ENCODE peak calls at places on chromosomes 3 and 15, in four cellular contexts. One of them, this sample, is unnamed.
A peak's percentile ranks its signal among the peaks of the same experiment; 100 is the strongest.

GRCh38 chr15:70834999-70835398 is 19.0 kb downstream of the LARP6 start:
- DNase-seq in upper lobe of right lung: no peak
- DNase-seq in HCT116: no peak
- DNase-seq in cardiac muscle cell: no peak
- DNase-seq in this sample: no peak

GRCh38 chr3:38454884-38455638 is 1.4 kb downstream of the ACVR2B start:
- DNase-seq in upper lobe of right lung: peak; percentile 89
- DNase-seq in HCT116: no peak
- DNase-seq in cardiac muscle cell: peak; percentile 89
- DNase-seq in this sample: peak; percentile 75

GRCh38 chr3:10722921-10723320 is 93.1 kb upstream of the SLC6A11 start:
- DNase-seq in upper lobe of right lung: no peak
- DNase-seq in HCT116: no peak
- DNase-seq in cardiac muscle cell: no peak
- DNase-seq in this sample: no peak

GRCh38 chr15:94083467-94083991 is 147.8 kb upstream of the MCTP2 start:
- DNase-seq in upper lobe of right lung: no peak
- DNase-seq in HCT116: no peak
- DNase-seq in cardiac muscle cell: no peak
- DNase-seq in this sample: no peak

GRCh38 chr3:35633332-35634124 is 5.8 kb upstream of the ARPP21 start:
- DNase-seq in upper lobe of right lung: no peak
- DNase-seq in HCT116: no peak
- DNase-seq in cardiac muscle cell: no peak
- DNase-seq in this sample: no peak

GRCh38 chr3:71658131-71658530 is 67.1 kb downstream of the EIF4E3 start:
- DNase-seq in upper lobe of right lung: peak; percentile 93
- DNase-seq in HCT116: peak; percentile 7
- DNase-seq in cardiac muscle cell: no peak
- DNase-seq in this sample: peak; percentile 91

GRCh38 chr3:78317774-78318173 is 1277.9 kb downstream of the ROBO2 start:
- DNase-seq in upper lobe of right lung: no peak
- DNase-seq in HCT116: no peak
- DNase-seq in cardiac muscle cell: no peak
- DNase-seq in this sample: no peak

GRCh38 chr3:39264053-39264452 is 15.8 kb downstream of the CX3CR1 start:
- DNase-seq in upper lobe of right lung: no peak
- DNase-seq in HCT116: no peak
- DNase-seq in cardiac muscle cell: no peak
- DNase-seq in this sample: no peak

GRCh38 chr15:42736178-42736792 is 643 bp downstream of the CDAN1 start:
- DNase-seq in upper lobe of right lung: no peak
- DNase-seq in HCT116: no peak
- DNase-seq in cardiac muscle cell: peak; percentile 49
- DNase-seq in this sample: no peak

GRCh38 chr3:78645628-78646310 is 1122.0 kb downstream of the ROBO1 start:
- DNase-seq in upper lobe of right lung: no peak
- DNase-seq in HCT116: peak; percentile 28
- DNase-seq in cardiac muscle cell: peak; percentile 73
- DNase-seq in this sample: no peak

GRCh38 chr15:85756411-85757072 is 38.2 kb downstream of the KLHL25 start:
- DNase-seq in upper lobe of right lung: no peak
- DNase-seq in HCT116: no peak
- DNase-seq in cardiac muscle cell: no peak
- DNase-seq in this sample: no peak

DNA sequence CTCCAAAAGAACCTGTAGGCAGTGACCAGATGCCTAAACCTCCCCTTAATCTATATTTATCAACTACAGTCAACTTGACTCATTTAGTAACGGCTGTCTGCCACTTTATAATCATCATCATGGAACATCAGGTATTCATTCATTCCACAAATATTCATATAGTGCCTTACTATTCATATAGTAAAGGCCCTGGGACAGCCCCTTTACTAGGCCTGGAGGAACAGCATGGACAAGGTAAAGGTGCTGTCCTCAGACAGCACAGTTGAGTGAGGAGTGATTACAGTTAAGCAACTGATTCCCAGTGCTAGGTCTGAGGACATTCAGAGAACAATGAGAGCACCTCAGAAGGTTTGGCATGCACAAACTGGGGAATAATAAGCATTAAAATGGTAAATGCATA is 346.5 kb upstream of the RORA start:
- DNase-seq in upper lobe of right lung: no peak
- DNase-seq in HCT116: no peak
- DNase-seq in cardiac muscle cell: no peak
- DNase-seq in this sample: no peak
- H3K36me3 ChIP-seq in upper lobe of right lung: no peaks in the 10 kb centered on the region
- H3K36me3 ChIP-seq in HCT116: no peaks in the 10 kb centered on the region
- H3K36me3 ChIP-seq in cardiac muscle cell: no peaks in the 10 kb centered on the region
- H3K36me3 ChIP-seq in this sample: no peaks in the 10 kb centered on the region

DNA sequence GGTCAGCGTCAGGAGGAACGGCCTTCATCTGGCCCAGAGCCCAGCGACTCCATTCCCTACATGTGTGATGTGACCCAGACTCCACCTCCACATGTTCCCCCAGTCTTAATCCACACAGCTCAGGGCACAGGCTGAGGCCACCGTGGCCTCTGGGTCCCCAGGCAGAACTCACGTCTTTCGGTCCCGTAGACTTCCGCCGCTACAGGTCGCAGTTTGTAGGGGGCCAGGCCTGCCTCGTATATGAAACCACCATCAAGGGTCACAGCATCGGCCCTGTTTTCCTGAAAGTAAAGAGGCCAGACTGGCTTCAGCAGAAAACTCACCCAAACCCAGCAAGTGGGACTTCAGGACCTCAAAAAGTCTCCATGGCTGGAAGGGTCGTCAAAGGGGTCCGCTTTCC is 8.6 kb downstream of the LTF start:
- DNase-seq in upper lobe of right lung: no peak
- DNase-seq in HCT116: no peak
- DNase-seq in cardiac muscle cell: no peak
- DNase-seq in this sample: no peak
- H3K4me3 ChIP-seq in upper lobe of right lung: no peak overlapping the region
- H3K4me3 ChIP-seq in HCT116: no peak overlapping the region
- H3K4me3 ChIP-seq in cardiac muscle cell: no peak overlapping the region
- H3K4me3 ChIP-seq in this sample: no peak overlapping the region

DNA sequence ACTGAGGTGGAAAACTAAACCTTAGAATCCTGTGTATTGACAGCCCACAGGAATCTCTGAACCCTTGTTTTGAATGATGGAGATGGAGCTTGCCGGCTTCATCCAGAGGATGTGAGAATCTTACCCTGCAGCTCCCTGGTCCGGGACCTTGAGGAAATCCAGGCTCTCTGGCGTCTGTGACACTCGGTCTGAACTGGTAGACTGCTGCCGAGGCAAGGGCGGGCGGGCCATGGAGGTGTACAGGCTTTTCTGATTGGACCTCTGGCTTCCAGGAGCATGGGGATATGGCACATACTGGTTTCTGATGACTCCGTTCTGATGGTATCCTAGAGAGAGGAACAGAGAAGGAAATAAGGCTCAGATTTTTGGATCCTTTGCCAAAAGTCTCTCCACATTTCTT is 48.5 kb downstream of the CCNB2 start:
- DNase-seq in upper lobe of right lung: no peak
- DNase-seq in HCT116: no peak
- DNase-seq in cardiac muscle cell: no peak
- DNase-seq in this sample: no peak
- H3K36me3 ChIP-seq in upper lobe of right lung: peaks cover 40% of the 10 kb centered on the region
- H3K36me3 ChIP-seq in HCT116: peaks cover 19% of the 10 kb centered on the region
- H3K36me3 ChIP-seq in cardiac muscle cell: peaks cover 9% of the 10 kb centered on the region
- H3K36me3 ChIP-seq in this sample: peaks cover 57% of the 10 kb centered on the region

DNA sequence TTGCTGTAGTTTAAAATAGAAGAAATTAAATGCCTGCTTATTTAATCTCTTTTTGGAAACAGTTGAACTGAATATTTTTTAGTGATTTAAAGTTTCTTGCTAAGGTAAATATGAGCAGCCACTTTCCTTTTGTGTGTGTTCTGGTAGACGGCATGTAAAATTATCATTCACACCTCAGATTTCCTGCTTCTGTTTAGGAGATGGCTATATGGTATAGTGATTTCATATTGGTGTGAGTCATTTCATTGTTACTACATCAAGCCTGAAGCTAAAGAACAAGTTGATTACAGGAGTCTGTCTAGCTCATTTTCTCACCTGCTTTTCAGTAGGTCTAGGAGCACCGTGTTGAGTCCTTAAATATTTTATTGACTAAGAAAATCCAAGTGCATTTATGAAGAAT is 2.2 kb downstream of the LRCH3 start:
- DNase-seq in upper lobe of right lung: no peak
- DNase-seq in HCT116: no peak
- DNase-seq in cardiac muscle cell: no peak
- DNase-seq in this sample: no peak
- H3K4me3 ChIP-seq in upper lobe of right lung: no peak overlapping the region
- H3K4me3 ChIP-seq in HCT116: no peak overlapping the region
- H3K4me3 ChIP-seq in cardiac muscle cell: no peak overlapping the region
- H3K4me3 ChIP-seq in this sample: peak overlapping the region; percentile 2

GRCh38 chr15:78895411-78895810 is 22.7 kb downstream of the MORF4L1 start:
- DNase-seq in upper lobe of right lung: no peak
- DNase-seq in HCT116: no peak
- DNase-seq in cardiac muscle cell: no peak
- DNase-seq in this sample: no peak

GRCh38 chr15:78893538-78893937 is 20.8 kb downstream of the MORF4L1 start:
- DNase-seq in upper lobe of right lung: no peak
- DNase-seq in HCT116: no peak
- DNase-seq in cardiac muscle cell: no peak
- DNase-seq in this sample: no peak

GRCh38 chr15:78898540-78898939 is 25.9 kb downstream of the MORF4L1 start:
- DNase-seq in upper lobe of right lung: no peak
- DNase-seq in HCT116: no peak
- DNase-seq in cardiac muscle cell: no peak
- DNase-seq in this sample: no peak
- H3K36me3 ChIP-seq in upper lobe of right lung: peaks cover 100% of the 10 kb centered on the region
- H3K36me3 ChIP-seq in HCT116: peaks cover 64% of the 10 kb centered on the region
- H3K36me3 ChIP-seq in cardiac muscle cell: peaks cover 73% of the 10 kb centered on the region
- H3K36me3 ChIP-seq in this sample: peaks cover 100% of the 10 kb centered on the region

GRCh38 chr3:183224581-183224980 is 28.5 kb upstream of the B3GNT5 start:
- DNase-seq in upper lobe of right lung: no peak
- DNase-seq in HCT116: no peak
- DNase-seq in cardiac muscle cell: no peak
- DNase-seq in this sample: no peak
- H3K4me3 ChIP-seq in upper lobe of right lung: no peak overlapping the region
- H3K4me3 ChIP-seq in HCT116: no peak overlapping the region
- H3K4me3 ChIP-seq in cardiac muscle cell: no peak overlapping the region
- H3K4me3 ChIP-seq in this sample: no peak overlapping the region

GRCh38 chr15:63054985-63055384 is 12.4 kb downstream of the TPM1 start:
- DNase-seq in upper lobe of right lung: no peak
- DNase-seq in HCT116: no peak
- DNase-seq in cardiac muscle cell: no peak
- DNase-seq in this sample: no peak

GRCh38 chr15:63059075-63059474 is 16.5 kb downstream of the TPM1 start:
- DNase-seq in upper lobe of right lung: no peak
- DNase-seq in HCT116: no peak
- DNase-seq in cardiac muscle cell: no peak
- DNase-seq in this sample: no peak

GRCh38 chr15:63057454-63058335 is 15.1 kb downstream of the TPM1 start:
- DNase-seq in upper lobe of right lung: no peak
- DNase-seq in HCT116: no peak
- DNase-seq in cardiac muscle cell: no peak
- DNase-seq in this sample: no peak

GRCh38 chr15:63054281-63054683 is 11.7 kb downstream of the TPM1 start:
- DNase-seq in upper lobe of right lung: no peak
- DNase-seq in HCT116: no peak
- DNase-seq in cardiac muscle cell: no peak
- DNase-seq in this sample: no peak

DNA sequence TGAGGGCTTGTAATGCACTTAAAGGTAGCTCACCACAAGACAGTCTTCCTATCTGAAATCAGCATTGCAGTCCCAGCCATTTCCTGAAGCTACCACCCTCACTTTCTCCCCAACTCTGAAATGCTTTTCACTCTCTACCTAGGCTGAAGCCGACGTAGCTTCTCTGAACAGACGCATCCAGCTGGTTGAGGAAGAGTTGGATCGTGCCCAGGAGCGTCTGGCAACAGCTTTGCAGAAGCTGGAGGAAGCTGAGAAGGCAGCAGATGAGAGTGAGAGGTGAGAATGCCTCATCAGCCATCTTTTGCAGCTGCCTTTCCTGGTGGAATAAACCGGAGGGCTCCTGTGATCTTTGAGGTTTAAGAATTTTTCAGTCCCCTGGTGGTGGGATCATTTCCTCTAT is 14.3 kb downstream of the TPM1 start:
- DNase-seq in upper lobe of right lung: no peak
- DNase-seq in HCT116: no peak
- DNase-seq in cardiac muscle cell: no peak
- DNase-seq in this sample: no peak
- H3K36me3 ChIP-seq in upper lobe of right lung: peaks cover 54% of the 10 kb centered on the region
- H3K36me3 ChIP-seq in HCT116: no peaks in the 10 kb centered on the region
- H3K36me3 ChIP-seq in cardiac muscle cell: peaks cover 80% of the 10 kb centered on the region
- H3K36me3 ChIP-seq in this sample: peaks cover 52% of the 10 kb centered on the region

GRCh38 chr3:194129581-194130133 is 6.3 kb upstream of the HES1 start:
- DNase-seq in upper lobe of right lung: no peak
- DNase-seq in HCT116: no peak
- DNase-seq in cardiac muscle cell: peak; percentile 40
- DNase-seq in this sample: no peak
- H3K4me3 ChIP-seq in upper lobe of right lung: no peak overlapping the region
- H3K4me3 ChIP-seq in HCT116: no peak overlapping the region
- H3K4me3 ChIP-seq in cardiac muscle cell: no peak overlapping the region
- H3K4me3 ChIP-seq in this sample: no peak overlapping the region

This sample was measured in lower lobe of right lung.